ENCODE peak calls at places on chromosomes 3 and 15, in ten cellular contexts. I is GM19239, D is kidney glomerular epithelial cell, U is AG08395, W is NCI-H2029, J is adrenal gland, M is foreskin fibroblast, B is AML-193, P is iris pigment epithelial cell, Y is A549. R is an unnamed sample.

GRCh38 chr3:12470111-12470510 is 14.2 kb upstream of the TSEN2 start:
- DNase-seq in M (peak; percentile 85), I (no peak), P (peak; percentile 23), B (no peak), Y (no peak), W (no peak), U (peak; percentile 35), D (peak; percentile 75), J (no peak), R (no peak)

GRCh38 chr3:160677459-160677901 is 520 bp downstream of the ARL14 start:
- DNase-seq in J (no peak), B (no peak), Y (peak; percentile 24), D (no peak), I (no peak), P (peak; percentile 9), W (no peak), U (no peak), M (peak; percentile 25), R (no peak)

GRCh38 chr3:16113704-16114103 is 60.8 kb upstream of the GALNT15 start:
- DNase-seq in P (peak; percentile 90), I (no peak), W (no peak), B (no peak), U (no peak), M (peak; percentile 94), D (no peak), J (no peak), Y (no peak), R (no peak)

GRCh38 chr15:97101572-97101971 is 771.1 kb downstream of the NR2F2 start:
- DNase-seq in P (no peak), U (no peak), W (no peak), I (no peak), Y (no peak), J (no peak), D (no peak), B (no peak), M (no peak), R (no peak)

GRCh38 chr3:73401616-73402265 is 223.0 kb downstream of the PDZRN3 start:
- DNase-seq in J (no peak), D (no peak), Y (no peak), I (no peak), B (no peak), M (no peak), W (no peak), P (no peak), U (no peak), R (no peak)

GRCh38 chr15:68536331-68537095 is 42.3 kb upstream of the CORO2B start:
- DNase-seq in J (no peak), U (peak; percentile 86), W (no peak), Y (no peak), P (peak; percentile 95), M (peak; percentile 85), B (no peak), I (no peak), D (peak; percentile 77), R (no peak)

GRCh38 chr3:155321418-155321817 is 27.9 kb upstream of the STRIT1 start:
- DNase-seq in P (no peak), Y (no peak), B (no peak), W (no peak), U (no peak), D (no peak), M (peak; percentile 80), J (no peak), I (no peak), R (no peak)

GRCh38 chr3:9886328-9886727 is 4.1 kb upstream of the JAGN1 start:
- DNase-seq in I (no peak), B (no peak), M (no peak), Y (no peak), D (no peak), W (no peak), J (no peak), P (no peak), U (no peak), R (no peak)

GRCh38 chr15:72124218-72124617 is 6.0 kb downstream of the SENP8 start:
- DNase-seq in I (no peak), M (no peak), U (no peak), J (no peak), B (no peak), D (no peak), W (no peak), Y (no peak), P (no peak), R (no peak)

GRCh38 chr3:179973024-179973423 is 63.7 kb downstream of the PEX5L start:
- DNase-seq in W (no peak), B (no peak), I (no peak), M (no peak), P (no peak), J (no peak), Y (no peak), U (no peak), D (no peak), R (no peak)

GRCh38 chr3:115280531-115280930 is 133.4 kb upstream of the ZBTB20 start:
- DNase-seq in I (no peak), P (peak; percentile 50), B (no peak), M (no peak), J (no peak), Y (no peak), U (no peak), D (no peak), W (no peak), R (no peak)

GRCh38 chr15:76865548-76865991 is 39.6 kb downstream of the SCAPER start:
- DNase-seq in J (no peak), M (no peak), Y (no peak), I (no peak), W (no peak), B (no peak), P (no peak), U (no peak), D (no peak), R (no peak)

GRCh38 chr3:111768571-111769100 is 90.4 kb upstream of the PHLDB2 start:
- DNase-seq in I (no peak), W (no peak), Y (peak; percentile 22), D (peak; percentile 98), U (no peak), M (peak; percentile 98), B (no peak), J (no peak), P (peak; percentile 96), R (no peak)

GRCh38 chr3:167033866-167034265 is 346.2 kb downstream of the ZBBX start:
- DNase-seq in U (no peak), I (no peak), W (no peak), J (no peak), B (no peak), Y (no peak), M (no peak), D (no peak), P (no peak), R (no peak)

GRCh38 chr15:59817834-59818233 is 128.7 kb upstream of the BNIP2 start:
- DNase-seq in B (no peak), Y (no peak), W (no peak), D (no peak), M (no peak), U (no peak), J (no peak), I (no peak), P (no peak), R (no peak)

GRCh38 chr15:90419202-90419601 is 31.2 kb downstream of the IQGAP1 start:
- DNase-seq in U (no peak), M (no peak), W (no peak), B (no peak), I (no peak), Y (no peak), J (no peak), P (no peak), D (no peak), R (no peak)

GRCh38 chr3:132695006-132695405 is 27.2 kb downstream of the NPHP3 start:
- DNase-seq in U (no peak), I (no peak), J (no peak), Y (no peak), D (no peak), P (no peak), M (no peak), B (no peak), W (no peak), R (no peak)

GRCh38 chr3:122743581-122744120 is 50.0 kb downstream of the HSPBAP1 start:
- DNase-seq in Y (no peak), P (no peak), W (no peak), U (no peak), M (no peak), I (no peak), J (no peak), D (no peak), B (no peak), R (no peak)

GRCh38 chr3:124351430-124352142 is 359.7 kb upstream of the ROPN1 start:
- DNase-seq in D (peak; percentile 73), I (peak; percentile 16), Y (peak; percentile 60), P (peak; percentile 72), M (peak; percentile 64), U (peak; percentile 88), B (peak; percentile 36), J (peak; percentile 50), W (peak; percentile 73), R (no peak)

GRCh38 chr3:14497321-14497720 is 42.8 kb downstream of the GRIP2 start:
- DNase-seq in Y (no peak), I (no peak), M (no peak), P (no peak), U (no peak), B (no peak), J (no peak), D (no peak), W (no peak), R (no peak)

GRCh38 chr3:43046583-43046982 is 59.3 kb downstream of the POMGNT2 start:
- DNase-seq in U (no peak), Y (no peak), W (no peak), B (no peak), D (no peak), P (no peak), J (no peak), M (no peak), I (no peak), R (no peak)

GRCh38 chr15:79329186-79329611 is 18.3 kb downstream of the TMED3 start:
- DNase-seq in M (peak; percentile 77), P (peak; percentile 86), B (no peak), I (no peak), D (no peak), Y (no peak), J (no peak), U (peak; percentile 65), W (no peak), R (no peak)

GRCh38 chr3:143771258-143771657 is 77.0 kb downstream of the SLC9A9 start:
- DNase-seq in U (no peak), J (no peak), P (no peak), W (no peak), D (no peak), I (no peak), M (no peak), B (no peak), Y (no peak), R (no peak)

GRCh38 chr3:11910971-11911531 is 64.4 kb upstream of the TAMM41 start:
- DNase-seq in W (no peak), D (no peak), I (no peak), U (no peak), Y (no peak), B (no peak), P (no peak), J (no peak), M (peak; percentile 55), R (no peak)

GRCh38 chr3:81692766-81693165 is 68.7 kb downstream of the GBE1 start:
- DNase-seq in U (no peak), W (no peak), I (no peak), B (no peak), J (no peak), M (no peak), D (no peak), Y (no peak), P (no peak), R (no peak)

GRCh38 chr3:126083511-126083912 is 412 bp downstream of the SLC41A3 start:
- DNase-seq in D (peak; percentile 16), W (peak; percentile 49), P (peak; percentile 31), U (peak; percentile 31), I (peak; percentile 41), M (peak; percentile 68), B (peak; percentile 26), J (peak; percentile 57), Y (peak; percentile 35), R (peak; percentile 29)

GRCh38 chr3:105780114-105780513 is 88.7 kb downstream of the CBLB start:
- DNase-seq in M (no peak), D (no peak), B (no peak), P (peak; percentile 44), I (no peak), U (peak; percentile 20), J (no peak), Y (no peak), W (no peak), R (no peak)

GRCh38 chr3:52291508-52292181 is 4.0 kb downstream of the GLYCTK start:
- DNase-seq in B (peak; percentile 41), M (peak; percentile 52), Y (no peak), D (no peak), P (no peak), I (no peak), U (peak; percentile 41), J (peak; percentile 37), W (no peak), R (no peak)